ENCODE peak calls at places on chromosomes 1 and 21, in ten cellular contexts. J, X, B, Y, Q, W, I, H, M and C are unnamed samples.

GRCh38 chr1:39387452-39387851 is 104.0 kb upstream of the BMP8A start:
- DNase-seq in W (no peak), X (no peak), J (peak; percentile 90), H (no peak), M (no peak), Q (no peak), I (no peak), Y (no peak), B (no peak), C (no peak)

GRCh38 chr1:30618335-30618747 is 105.0 kb downstream of the MATN1 start:
- DNase-seq in I (no peak), Y (no peak), M (no peak), Q (no peak), X (no peak), H (no peak), W (no peak), B (no peak), J (peak; percentile 25), C (no peak)

GRCh38 chr1:246373828-246374569 is 133.1 kb downstream of the SMYD3 start:
- DNase-seq in Q (no peak), M (no peak), H (no peak), W (no peak), X (no peak), I (no peak), J (no peak), B (no peak), Y (no peak), C (no peak)

GRCh38 chr1:203170625-203171330 is 4.8 kb downstream of the MYBPH start:
- DNase-seq in Q (no peak), M (no peak), B (no peak), W (no peak), I (no peak), H (no peak), X (no peak), Y (no peak), J (peak; percentile 36), C (no peak)

GRCh38 chr1:225519166-225519863 is 91.5 kb upstream of the LBR start:
- DNase-seq in J (peak; percentile 9), B (no peak), M (peak; percentile 43), I (no peak), H (no peak), W (peak; percentile 70), X (no peak), Q (no peak), Y (no peak), C (no peak)

GRCh38 chr1:215114154-215114933 is 31.8 kb downstream of the KCNK2 start:
- DNase-seq in Y (no peak), I (no peak), W (no peak), J (peak; percentile 88), H (no peak), B (no peak), M (no peak), Q (no peak), X (no peak), C (no peak)

GRCh38 chr1:222654849-222655248 is 37.0 kb downstream of the MIA3 start:
- DNase-seq in M (no peak), I (peak; percentile 39), B (peak; percentile 29), X (no peak), W (no peak), Y (no peak), H (no peak), Q (no peak), J (peak; percentile 27), C (peak; percentile 61)

GRCh38 chr1:92915547-92915946 is 45.7 kb downstream of the DIPK1A start:
- DNase-seq in B (no peak), I (no peak), Q (no peak), X (no peak), W (no peak), J (no peak), Y (no peak), M (no peak), H (no peak), C (no peak)

GRCh38 chr21:41767606-41768370 is 936 bp upstream of the RIPK4 start:
- DNase-seq in J (peak; percentile 32), W (peak; percentile 33), I (no peak), Y (no peak), Q (no peak), B (no peak), H (no peak), X (no peak), M (peak; percentile 71), C (no peak)

GRCh38 chr21:41769933-41770332 is 3.1 kb upstream of the RIPK4 start:
- DNase-seq in Q (no peak), I (no peak), H (no peak), M (no peak), Y (no peak), J (no peak), W (no peak), B (no peak), X (no peak), C (no peak)

GRCh38 chr21:41769106-41769505 is 2.3 kb upstream of the RIPK4 start:
- DNase-seq in Q (no peak), B (no peak), I (no peak), X (no peak), Y (no peak), W (no peak), J (no peak), M (no peak), H (no peak), C (no peak)

GRCh38 chr21:41769521-41769920 is 2.7 kb upstream of the RIPK4 start:
- DNase-seq in X (no peak), W (no peak), M (no peak), B (no peak), Y (no peak), Q (no peak), J (no peak), I (no peak), H (no peak), C (no peak)

DNA sequence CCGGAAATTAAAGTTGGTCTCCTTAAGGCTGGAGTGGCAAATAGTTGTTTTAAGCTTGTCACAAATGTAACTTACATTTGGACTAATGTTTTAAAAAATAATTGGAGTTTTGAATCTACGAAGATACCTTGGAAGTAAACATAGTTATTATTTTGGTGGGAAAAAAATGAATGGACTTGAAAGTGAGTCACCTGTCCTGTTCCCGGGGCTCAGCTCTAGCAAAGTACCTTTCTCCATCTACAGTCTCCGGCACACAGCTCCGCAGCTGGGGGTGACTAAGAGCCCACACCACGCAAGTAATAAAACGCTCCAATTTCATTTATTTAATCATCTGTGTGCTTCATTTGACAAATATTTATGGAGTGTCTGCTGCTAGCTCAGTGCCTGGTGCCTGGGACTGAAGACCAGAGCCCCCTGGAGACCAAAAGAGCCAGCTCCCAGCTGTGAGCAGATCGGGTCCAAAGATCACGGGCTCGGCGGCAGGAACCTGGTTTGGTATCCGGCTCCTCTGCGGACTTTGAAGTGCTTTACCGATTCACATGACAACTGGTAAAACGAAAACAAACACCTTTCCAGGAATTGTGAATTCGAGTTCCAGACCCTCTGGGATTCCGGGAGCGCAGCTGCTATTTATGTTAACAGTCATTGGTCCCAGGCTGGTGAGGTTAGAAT is 1.7 kb upstream of the RIPK4 start:
- DNase-seq in M (peak; percentile 67), H (peak; percentile 88), W (peak; percentile 63), X (no peak), I (no peak), B (no peak), Q (no peak), Y (no peak), J (peak; percentile 85), C (peak; percentile 51)
- TF ChIP-seq CTCF in M (peak; percentile 34), H (peak; percentile 23), W (no peak), X (no peak), I (no peak), B (peak; percentile 16), Q (no peak), Y (no peak), J (peak; percentile 39), C (peak; percentile 15)

GRCh38 chr1:27868932-27869718 is 3.2 kb upstream of the THEMIS2 start:
- DNase-seq in Q (no peak), I (no peak), X (no peak), J (no peak), M (no peak), W (peak; percentile 59), H (no peak), B (no peak), Y (peak; percentile 52), C (no peak)
- H3K4me1 ChIP-seq in Q (no peaks in the 10 kb centered on the region), I (peaks cover 14% of the 10 kb centered on the region), X (peaks cover 13% of the 10 kb centered on the region), J (no peaks in the 10 kb centered on the region), M (no peaks in the 10 kb centered on the region), W (peaks cover 12% of the 10 kb centered on the region), H (no peaks in the 10 kb centered on the region), B (peaks cover 8% of the 10 kb centered on the region), Y (no peaks in the 10 kb centered on the region), C (peaks cover 26% of the 10 kb centered on the region)

GRCh38 chr1:43835141-43836021 is 98.2 kb upstream of the ARTN start:
- DNase-seq in Q (peak; percentile 36), W (no peak), Y (no peak), I (peak; percentile 48), B (no peak), J (peak; percentile 97), H (no peak), X (no peak), M (no peak), C (no peak)

GRCh38 chr1:43842099-43842498 is 91.5 kb upstream of the ARTN start:
- DNase-seq in H (no peak), W (no peak), Y (no peak), J (no peak), X (no peak), I (no peak), M (no peak), Q (no peak), B (no peak), C (no peak)

GRCh38 chr1:43836267-43836951 is 97.2 kb upstream of the ARTN start:
- DNase-seq in Q (peak; percentile 29), I (peak; percentile 60), B (no peak), J (peak; percentile 33), M (no peak), W (peak; percentile 76), H (peak; percentile 48), Y (peak; percentile 63), X (no peak), C (peak; percentile 74)

GRCh38 chr1:43841511-43841910 is 92.1 kb upstream of the ARTN start:
- DNase-seq in W (no peak), X (no peak), Y (no peak), H (no peak), I (no peak), M (no peak), B (no peak), J (no peak), Q (no peak), C (no peak)

DNA sequence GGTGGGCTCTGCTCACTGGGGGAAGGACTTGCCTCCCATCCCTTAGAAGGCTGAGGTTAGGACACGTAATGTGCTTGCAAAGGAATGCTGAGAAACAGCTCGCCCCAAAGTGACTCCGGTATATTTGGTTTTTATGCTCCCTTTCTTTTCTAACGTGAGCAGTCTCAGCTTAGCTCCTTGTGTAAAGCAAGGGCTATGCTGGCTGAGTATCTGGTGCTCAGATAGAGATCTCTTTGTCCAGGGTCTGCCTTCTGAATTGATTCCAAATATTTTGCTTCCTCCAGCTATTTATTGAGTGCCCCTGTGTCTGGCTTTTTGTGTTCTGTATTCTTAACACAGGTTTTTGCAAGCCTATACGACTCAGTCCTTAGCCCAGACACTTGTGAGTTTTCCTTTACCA is 94.5 kb upstream of the ARTN start:
- DNase-seq in Q (no peak), I (no peak), J (no peak), X (no peak), B (no peak), Y (no peak), H (no peak), M (no peak), W (no peak), C (no peak)
- H3K36me3 ChIP-seq in Q (no peaks in the 10 kb centered on the region), I (no peaks in the 10 kb centered on the region), J (no peaks in the 10 kb centered on the region), X (peaks cover 10% of the 10 kb centered on the region), B (peaks cover 20% of the 10 kb centered on the region), Y (peaks cover 18% of the 10 kb centered on the region), H (no peaks in the 10 kb centered on the region), M (no peaks in the 10 kb centered on the region), W (peaks cover 3% of the 10 kb centered on the region), C (no peaks in the 10 kb centered on the region)

DNA sequence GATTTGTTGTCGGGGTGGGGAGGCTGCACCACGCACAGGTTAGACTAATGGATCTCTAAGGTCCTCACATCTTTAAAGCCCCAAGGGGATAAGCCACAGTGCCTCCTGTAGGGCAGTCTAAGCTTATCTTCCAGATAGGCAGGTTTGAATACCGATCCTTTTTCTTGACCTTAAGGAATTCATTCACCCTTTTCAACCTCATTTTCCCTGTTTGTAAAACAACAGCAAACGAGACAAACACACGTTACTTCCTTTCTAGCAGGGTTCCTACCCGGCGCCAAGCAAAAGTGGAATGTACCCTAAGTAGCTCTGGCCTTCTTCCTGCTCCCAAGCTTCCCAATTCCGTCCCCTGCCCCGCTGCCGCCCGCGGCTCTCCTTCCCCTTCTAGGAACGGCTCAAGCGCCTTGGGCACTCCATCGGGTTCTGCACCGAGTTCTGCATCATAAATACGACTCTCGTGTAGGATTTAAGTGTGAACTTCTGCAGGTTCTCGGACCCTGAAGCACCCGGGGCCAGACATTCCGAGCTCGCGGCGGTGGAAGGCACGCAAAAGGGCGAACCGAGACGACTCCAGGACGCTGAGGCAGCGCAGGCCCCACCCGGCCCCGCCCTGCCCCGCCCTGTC is 548 bp upstream of the CDC20 start:
- DNase-seq in Q (no peak), J (peak; percentile 52), Y (no peak), I (peak; percentile 41), H (no peak), M (peak; percentile 75), B (peak; percentile 24), W (no peak), X (no peak), C (no peak)
- TF ChIP-seq CTCF in Q (no peak), J (peak; percentile 46), Y (peak; percentile 23), I (peak; percentile 30), H (peak; percentile 22), M (peak; percentile 64), B (no peak), W (no peak), X (no peak), C (peak; percentile 51)